ENCODE peak calls at places on chromosomes 13 and 19, in ten cellular contexts. V is upper lobe of left lung, Z is endothelial cell of umbilical vein, O is K562, S is HepG2, P is GM23338, U is stomach, R is sigmoid colon, G is transverse colon, L is spleen. Y is an unnamed sample.

GRCh38 chr19:18340237-18340989 is at the start of gene PGPEP1:
- DNase-seq in V (peak), Z (peak), O (peak), S (no peak), P (peak), U (peak), R (peak), G (peak), L (peak), Y (peak)

GRCh38 chr13:28316841-28317240 is 178.1 kb downstream of the FLT1 start:
- DNase-seq in V (no peak), Z (no peak), O (no peak), S (no peak), P (no peak), U (no peak), R (no peak), G (no peak), L (no peak), Y (no peak)

GRCh38 chr19:18590273-18591272 is 2.0 kb downstream of the REX1BD start:
- DNase-seq in V (peak), Z (no peak), O (peak), S (peak), P (peak), U (no peak), R (peak), G (peak), L (no peak), Y (no peak)

GRCh38 chr13:109465151-109465550 is 321.2 kb downstream of the IRS2 start:
- DNase-seq in V (no peak), Z (no peak), O (no peak), S (no peak), P (no peak), U (no peak), R (no peak), G (no peak), L (no peak), Y (no peak)

GRCh38 chr13:36919206-36919832 is 719 bp downstream of the SMAD9 start:
- DNase-seq in V (peak), Z (no peak), O (peak), S (peak), P (peak), U (peak), R (peak), G (peak), L (no peak), Y (peak)

GRCh38 chr13:109439813-109440212 is 346.6 kb downstream of the IRS2 start:
- DNase-seq in V (no peak), Z (no peak), O (no peak), S (no peak), P (no peak), U (no peak), R (no peak), G (no peak), L (no peak), Y (no peak)

GRCh38 chr19:3324405-3324856 is 42.0 kb upstream of the NFIC start:
- DNase-seq in V (no peak), Z (peak), O (peak), S (peak), P (peak), U (peak), R (peak), G (peak), L (peak), Y (peak)

GRCh38 chr13:27334774-27335490 is 64.3 kb downstream of the RASL11A start:
- DNase-seq in V (no peak), Z (no peak), O (no peak), S (no peak), P (no peak), U (no peak), R (no peak), G (no peak), L (no peak), Y (no peak)

GRCh38 chr13:43006893-43007631 is 15.0 kb upstream of the EPSTI1 start:
- DNase-seq in V (no peak), Z (no peak), O (no peak), S (peak), P (no peak), U (no peak), R (no peak), G (no peak), L (no peak), Y (no peak)

GRCh38 chr13:110320645-110321044 is 13.6 kb downstream of the COL4A2 start:
- DNase-seq in V (no peak), Z (no peak), O (no peak), S (no peak), P (no peak), U (no peak), R (no peak), G (no peak), L (no peak), Y (no peak)

GRCh38 chr13:49810825-49811526 is 18.5 kb upstream of the KPNA3 start:
- DNase-seq in V (no peak), Z (no peak), O (no peak), S (peak), P (no peak), U (no peak), R (no peak), G (no peak), L (no peak), Y (no peak)

GRCh38 chr13:42066542-42066941 is 18.1 kb downstream of the DGKH start:
- DNase-seq in V (no peak), Z (peak), O (no peak), S (no peak), P (no peak), U (no peak), R (no peak), G (no peak), L (no peak), Y (no peak)

GRCh38 chr19:40365613-40366401 is 17.3 kb downstream of the PLD3 start:
- DNase-seq in V (peak), Z (peak), O (peak), S (no peak), P (peak), U (peak), R (peak), G (peak), L (peak), Y (peak)

GRCh38 chr13:29702912-29703351 is 107.4 kb upstream of the SLC7A1 start:
- DNase-seq in V (no peak), Z (peak), O (no peak), S (no peak), P (peak), U (no peak), R (peak), G (no peak), L (no peak), Y (no peak)

GRCh38 chr19:55116232-55117062 is 990 bp downstream of the PPP1R12C start:
- DNase-seq in V (peak), Z (peak), O (peak), S (peak), P (peak), U (peak), R (peak), G (peak), L (peak), Y (peak)

GRCh38 chr19:53621885-53622710 is 9.7 kb upstream of the DPRX start:
- DNase-seq in V (no peak), Z (no peak), O (no peak), S (peak), P (no peak), U (no peak), R (no peak), G (no peak), L (no peak), Y (peak)

GRCh38 chr19:40741527-40742390 is 8.5 kb downstream of the ACTMAP start:
- DNase-seq in V (no peak), Z (no peak), O (no peak), S (no peak), P (peak), U (no peak), R (no peak), G (no peak), L (no peak), Y (no peak)

GRCh38 chr19:46618670-46619231 is 6.1 kb downstream of the PTGIR start:
- DNase-seq in V (no peak), Z (no peak), O (no peak), S (no peak), P (no peak), U (peak), R (no peak), G (no peak), L (no peak), Y (no peak)

GRCh38 chr13:29878101-29878500 is 27.7 kb upstream of the UBL3 start:
- DNase-seq in V (no peak), Z (no peak), O (no peak), S (no peak), P (no peak), U (no peak), R (no peak), G (no peak), L (no peak), Y (no peak)

GRCh38 chr13:103287659-103288058 is 221.4 kb upstream of the SLC10A2 start:
- DNase-seq in V (no peak), Z (no peak), O (no peak), S (no peak), P (no peak), U (no peak), R (no peak), G (no peak), L (no peak), Y (no peak)

GRCh38 chr19:4388171-4389063 is 11.9 kb downstream of the SH3GL1 start:
- DNase-seq in V (no peak), Z (no peak), O (no peak), S (no peak), P (no peak), U (peak), R (no peak), G (no peak), L (no peak), Y (peak)

GRCh38 chr13:28679628-28680027 is 20.7 kb downstream of the POMP start:
- DNase-seq in V (no peak), Z (peak), O (no peak), S (peak), P (peak), U (no peak), R (no peak), G (no peak), L (no peak), Y (no peak)

GRCh38 chr13:107360010-107360409 is 792.1 kb upstream of the ARGLU1 start:
- DNase-seq in V (no peak), Z (no peak), O (no peak), S (no peak), P (no peak), U (no peak), R (no peak), G (no peak), L (no peak), Y (no peak)

GRCh38 chr19:13015361-13016231 is 20.3 kb downstream of the NFIX start:
- DNase-seq in V (no peak), Z (no peak), O (peak), S (no peak), P (peak), U (no peak), R (no peak), G (no peak), L (no peak), Y (no peak)
- H3K27ac ChIP-seq in V (peak), Z (no peak), O (peak), S (no peak), P (no peak), U (peak), R (peak), G (peak), L (no peak), Y (peak)

GRCh38 chr19:1591421-1592022 is 1.1 kb downstream of the MBD3 start:
- DNase-seq in V (no peak), Z (peak), O (peak), S (no peak), P (no peak), U (no peak), R (no peak), G (no peak), L (no peak), Y (no peak)

GRCh38 chr19:1590641-1591397 is 1.8 kb downstream of the MBD3 start:
- DNase-seq in V (no peak), Z (peak), O (no peak), S (peak), P (peak), U (no peak), R (no peak), G (peak), L (no peak), Y (no peak)

GRCh38 chr19:1592023-1592754 is 476 bp downstream of the MBD3 start:
- DNase-seq in V (peak), Z (peak), O (peak), S (peak), P (peak), U (peak), R (peak), G (peak), L (peak), Y (peak)

GRCh38 chr19:1587872-1588271 is 4.8 kb downstream of the MBD3 start:
- DNase-seq in V (no peak), Z (no peak), O (no peak), S (peak), P (no peak), U (no peak), R (no peak), G (no peak), L (no peak), Y (no peak)

DNA sequence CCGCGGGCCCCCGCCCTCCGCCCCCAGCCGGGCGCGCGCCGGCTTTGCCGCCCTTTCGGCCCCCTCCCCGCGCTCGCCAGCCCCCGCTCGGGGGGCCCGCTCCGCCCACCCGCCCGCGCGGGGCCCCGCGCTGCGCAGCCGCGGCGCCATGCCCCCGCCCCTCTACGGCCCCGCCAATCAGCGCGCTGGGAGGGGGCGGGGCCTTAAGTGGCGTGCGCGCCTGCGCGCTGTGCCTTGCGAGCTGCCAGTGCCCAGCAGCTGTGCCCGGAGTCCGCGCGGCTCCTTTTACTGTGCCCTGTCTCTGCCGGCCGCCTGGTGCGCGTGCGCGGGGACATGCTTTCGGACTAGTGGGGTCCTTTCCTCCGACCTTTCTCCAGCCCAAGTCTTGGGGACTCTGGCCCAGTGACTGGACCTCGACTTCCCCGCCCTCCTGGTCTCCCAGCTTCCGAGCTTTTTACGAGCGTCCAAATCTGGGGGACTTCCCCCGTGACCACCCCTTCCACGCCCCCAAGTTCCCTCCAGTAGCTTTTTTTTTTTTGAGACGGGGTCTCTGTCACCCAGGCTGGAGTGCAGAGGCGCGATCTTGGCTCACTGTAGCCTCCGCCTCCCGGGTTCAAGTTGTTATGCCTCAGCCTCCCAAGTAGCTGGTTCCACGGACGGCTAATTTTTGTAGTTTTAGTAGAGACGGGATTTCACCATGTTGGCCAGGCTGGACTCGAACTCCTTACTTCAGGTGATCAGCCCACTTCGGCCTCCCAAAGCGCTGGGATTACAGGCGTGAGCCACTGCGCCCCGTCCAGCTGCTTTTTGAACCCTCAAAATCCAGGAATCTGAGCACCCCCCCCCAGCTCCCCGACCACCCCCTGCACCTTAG is at the start of gene MBD3:
- DNase-seq in V (peak), Z (peak), O (peak), S (peak), P (peak), U (peak), R (peak), G (peak), L (peak), Y (peak)
- TF ChIP-seq POLR2AphosphoS5 in V (no peak), Z (peak), O (no peak), S (peak), P (peak), U (peak), R (peak), G (peak), L (peak), Y (peak)

DNA sequence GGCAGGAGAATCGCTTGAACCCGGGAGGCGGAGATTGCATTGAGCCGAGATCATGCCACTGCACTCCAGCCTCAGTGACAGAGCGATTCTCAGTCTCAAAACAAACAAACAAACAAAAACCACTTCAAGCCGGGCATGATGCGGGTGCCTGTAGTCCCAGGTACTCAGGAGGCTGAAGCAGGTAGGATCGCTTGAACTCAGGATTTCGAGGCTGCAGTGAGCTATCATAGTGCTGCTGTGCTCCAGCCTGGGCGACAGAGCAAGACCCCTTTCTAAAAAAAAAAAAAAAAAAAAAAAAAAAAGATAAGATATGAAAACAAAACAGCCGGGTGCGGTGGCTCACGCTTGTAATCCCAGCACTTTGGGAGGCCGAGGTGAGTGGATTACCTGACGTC is 12.9 kb downstream of the PPP1R14A start:
- DNase-seq in V (no peak), Z (no peak), O (no peak), S (no peak), P (no peak), U (no peak), R (no peak), G (no peak), L (no peak), Y (no peak)
- H3K4me3 ChIP-seq in V (no peak), Z (no peak), O (no peak), S (no peak), P (peak), U (peak), R (peak), G (peak), L (peak), Y (no peak)

DNA sequence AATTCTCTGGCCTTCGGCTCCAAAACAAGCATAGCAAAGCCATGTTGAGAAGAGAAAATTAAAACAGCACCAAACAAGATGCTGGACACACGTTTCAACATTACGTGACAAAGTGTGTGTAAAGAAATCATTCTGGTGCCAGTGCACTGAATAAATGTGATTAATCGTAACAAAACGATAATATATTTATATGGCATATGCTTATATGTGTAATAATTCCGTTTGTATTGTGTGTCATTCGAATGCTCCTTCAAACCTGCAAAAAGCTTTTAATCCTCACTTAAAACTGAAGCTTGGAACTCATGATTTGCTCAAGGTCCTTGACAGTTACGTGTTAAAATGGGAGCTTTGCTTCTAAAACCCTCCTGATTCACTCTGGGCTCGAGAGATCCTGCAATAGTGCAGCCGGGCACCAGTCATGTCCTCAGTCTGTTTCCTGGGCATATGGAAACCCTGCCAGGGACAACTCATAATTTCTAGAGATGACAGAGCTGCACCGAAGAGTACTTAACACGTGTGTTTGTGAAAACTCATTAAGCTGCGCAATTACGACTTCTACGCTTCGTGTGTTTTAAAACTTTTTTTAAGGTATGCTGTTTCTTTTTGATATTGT is 731 bp upstream of the AKAP8L start:
- DNase-seq in V (no peak), Z (no peak), O (no peak), S (no peak), P (no peak), U (no peak), R (no peak), G (no peak), L (no peak), Y (no peak)
- H3K27ac ChIP-seq in V (peak), Z (no peak), O (peak), S (no peak), P (no peak), U (peak), R (peak), G (peak), L (peak), Y (no peak)

GRCh38 chr19:13959141-13959961 is 7.0 kb downstream of the DCAF15 start:
- DNase-seq in V (peak), Z (no peak), O (no peak), S (no peak), P (no peak), U (no peak), R (no peak), G (no peak), L (no peak), Y (no peak)
- TF ChIP-seq POLR2AphosphoS5 in V (no peak), Z (no peak), O (no peak), S (no peak), P (no peak), U (no peak), R (no peak), G (no peak), L (peak), Y (no peak)

GRCh38 chr19:57712222-57712621 is 3.2 kb upstream of the ZNF154 start:
- DNase-seq in V (no peak), Z (no peak), O (peak), S (no peak), P (no peak), U (no peak), R (no peak), G (no peak), L (no peak), Y (no peak)

GRCh38 chr19:57709616-57710015 is 612 bp upstream of the ZNF154 start:
- DNase-seq in V (no peak), Z (no peak), O (no peak), S (no peak), P (peak), U (no peak), R (no peak), G (no peak), L (no peak), Y (no peak)

GRCh38 chr19:57706346-57706745 is 2.7 kb downstream of the ZNF154 start:
- DNase-seq in V (no peak), Z (no peak), O (no peak), S (no peak), P (no peak), U (no peak), R (no peak), G (no peak), L (no peak), Y (no peak)

GRCh38 chr19:57708641-57709354 is at the start of gene ZNF154:
- DNase-seq in V (peak), Z (peak), O (no peak), S (no peak), P (peak), U (no peak), R (peak), G (peak), L (peak), Y (peak)
- H3K4me3 ChIP-seq in V (peak), Z (no peak), O (no peak), S (no peak), P (peak), U (peak), R (peak), G (peak), L (peak), Y (peak)

Y was measured in prostate gland.